ENCODE peak calls at places on chromosomes 16 and 17, in eight cellular contexts. H is stomach, E is fibroblast of lung, T is IMR-90, R is psoas muscle, U is neuronal stem cell, O is A549, C is right lobe of liver. K is an unnamed sample.

GRCh38 chr17:64940055-64940454 is 20.8 kb upstream of the LRRC37A3 start:
- DNase-seq in H (no peak), E (no peak), T (no peak), R (no peak), U (no peak), O (no peak), C (no peak), K (no peak)

GRCh38 chr16:84881702-84882521 is 62.1 kb downstream of the CRISPLD2 start:
- DNase-seq in H (no peak), E (peak; percentile 94), T (peak; percentile 97), R (peak; percentile 42), U (no peak), O (peak; percentile 61), C (no peak), K (no peak)

GRCh38 chr16:1613240-1613639 is 1.1 kb downstream of the CRAMP1 start:
- DNase-seq in H (no peak), E (no peak), T (no peak), R (no peak), U (no peak), O (no peak), C (no peak), K (no peak)

GRCh38 chr16:68084504-68085258 is 489 bp upstream of the NFATC3 start:
- DNase-seq in H (peak; percentile 82), E (peak; percentile 72), T (peak; percentile 61), R (peak; percentile 91), U (peak; percentile 96), O (peak; percentile 92), C (peak; percentile 95), K (peak; percentile 77)

GRCh38 chr16:1256874-1257322 is 1.0 kb downstream of the TPSD1 start:
- DNase-seq in H (no peak), E (no peak), T (no peak), R (no peak), U (no peak), O (no peak), C (no peak), K (no peak)

GRCh38 chr17:31678431-31678830 is 180.6 kb downstream of the COPRS start:
- DNase-seq in H (no peak), E (peak; percentile 28), T (peak; percentile 41), R (peak; percentile 59), U (no peak), O (no peak), C (no peak), K (no peak)

GRCh38 chr16:88731699-88732098 is 25.4 kb downstream of the CTU2 start:
- DNase-seq in H (no peak), E (no peak), T (no peak), R (no peak), U (no peak), O (peak; percentile 83), C (peak; percentile 77), K (no peak)

GRCh38 chr17:13484020-13484419 is 117.7 kb downstream of the HS3ST3A1 start:
- DNase-seq in H (no peak), E (peak; percentile 74), T (peak; percentile 78), R (no peak), U (no peak), O (no peak), C (no peak), K (no peak)

GRCh38 chr17:35748323-35748960 is 4.6 kb downstream of the GAS2L2 start:
- DNase-seq in H (peak; percentile 88), E (no peak), T (no peak), R (no peak), U (no peak), O (no peak), C (peak; percentile 89), K (no peak)

GRCh38 chr16:30660424-30661251 is 2.4 kb downstream of the FBRS start:
- DNase-seq in H (no peak), E (peak; percentile 41), T (peak; percentile 58), R (no peak), U (no peak), O (no peak), C (no peak), K (no peak)

GRCh38 chr17:40563371-40564052 is 1.8 kb downstream of the CCR7 start:
- DNase-seq in H (peak; percentile 20), E (no peak), T (no peak), R (no peak), U (no peak), O (no peak), C (peak; percentile 23), K (no peak)

GRCh38 chr17:81385320-81386111 is 9.7 kb upstream of the BAHCC1 start:
- DNase-seq in H (no peak), E (peak; percentile 5), T (no peak), R (no peak), U (no peak), O (no peak), C (no peak), K (no peak)

GRCh38 chr17:75105269-75106080 is 4.3 kb upstream of the ARMC7 start:
- DNase-seq in H (peak; percentile 85), E (peak; percentile 31), T (peak; percentile 40), R (peak; percentile 46), U (no peak), O (peak; percentile 90), C (no peak), K (no peak)

GRCh38 chr17:34090593-34090992 is 164.5 kb upstream of the CCL2 start:
- DNase-seq in H (no peak), E (no peak), T (no peak), R (no peak), U (no peak), O (no peak), C (no peak), K (no peak)

GRCh38 chr17:82985973-82986372 is 93.4 kb upstream of the METRNL start:
- DNase-seq in H (peak; percentile 38), E (peak; percentile 64), T (peak; percentile 46), R (no peak), U (no peak), O (no peak), C (no peak), K (no peak)

DNA sequence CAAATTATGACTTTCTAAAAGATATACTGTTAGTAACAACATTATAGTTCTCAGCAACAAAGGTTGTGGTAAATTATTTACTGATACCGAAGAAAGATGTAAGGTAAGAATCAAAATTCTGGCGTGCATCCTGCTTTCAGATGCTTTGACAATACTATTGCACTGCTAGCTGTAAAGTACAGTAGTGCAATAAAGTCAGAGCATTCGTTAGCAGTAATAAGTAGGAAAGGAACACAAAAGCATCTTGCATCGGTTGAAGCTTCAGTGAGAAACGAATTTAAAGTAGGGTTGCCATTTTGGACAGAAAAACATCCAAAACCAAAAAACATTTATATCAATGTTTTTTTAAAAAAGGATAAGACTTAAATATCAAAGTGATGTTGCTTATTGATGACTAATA is 4.0 kb downstream of the SKA2 start:
- DNase-seq in H (no peak), E (peak; percentile 17), T (peak; percentile 6), R (no peak), U (no peak), O (no peak), C (no peak), K (no peak)
- H3K4me1 ChIP-seq in H (no peaks in the 10 kb centered on the region), E (peaks cover 10% of the 10 kb centered on the region), T (peaks cover 3% of the 10 kb centered on the region), R (peaks cover 15% of the 10 kb centered on the region), U (no peaks in the 10 kb centered on the region), O (peaks cover 51% of the 10 kb centered on the region), C (peaks cover 5% of the 10 kb centered on the region), K (no peaks in the 10 kb centered on the region)

GRCh38 chr17:68379150-68379510 is 78.2 kb downstream of the WIPI1 start:
- DNase-seq in H (no peak), E (no peak), T (no peak), R (no peak), U (no peak), O (no peak), C (no peak), K (no peak)

GRCh38 chr17:68382582-68383085 is 74.7 kb downstream of the WIPI1 start:
- DNase-seq in H (no peak), E (no peak), T (no peak), R (no peak), U (no peak), O (no peak), C (no peak), K (no peak)

GRCh38 chr17:68383120-68383442 is 74.2 kb downstream of the WIPI1 start:
- DNase-seq in H (no peak), E (no peak), T (no peak), R (no peak), U (no peak), O (no peak), C (no peak), K (no peak)

GRCh38 chr17:68379692-68380677 is 77.3 kb downstream of the WIPI1 start:
- DNase-seq in H (no peak), E (no peak), T (no peak), R (no peak), U (no peak), O (no peak), C (no peak), K (no peak)

GRCh38 chr17:68381076-68381900 is 76.0 kb downstream of the WIPI1 start:
- DNase-seq in H (peak; percentile 41), E (peak; percentile 94), T (peak; percentile 97), R (peak; percentile 36), U (no peak), O (no peak), C (no peak), K (no peak)
- H3K4me1 ChIP-seq in H (peaks cover 16% of the 10 kb centered on the region), E (peaks cover 47% of the 10 kb centered on the region), T (peaks cover 34% of the 10 kb centered on the region), R (peaks cover 48% of the 10 kb centered on the region), U (peaks cover 17% of the 10 kb centered on the region), O (peaks cover 65% of the 10 kb centered on the region), C (peaks cover 61% of the 10 kb centered on the region), K (peaks cover 30% of the 10 kb centered on the region)

DNA sequence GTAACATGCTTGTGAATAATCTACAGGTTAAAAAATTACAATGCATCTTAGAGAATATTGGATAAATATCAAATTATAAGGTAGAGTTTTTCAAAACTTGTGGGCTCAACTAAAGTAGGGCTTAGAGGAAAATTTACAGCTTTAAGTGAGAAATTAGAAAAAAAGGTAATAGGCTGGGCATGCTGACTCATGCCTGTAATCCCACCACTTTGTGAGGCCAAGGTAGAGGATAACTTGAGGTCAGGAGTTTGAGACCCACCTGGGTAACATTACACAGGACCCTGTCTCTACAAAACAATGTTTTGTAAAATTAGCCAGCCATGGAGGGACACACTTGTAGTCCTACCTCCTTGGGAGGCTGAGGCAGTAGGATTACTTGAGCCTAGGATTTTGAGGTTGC is 4.5 kb downstream of the ATF7IP2 start:
- DNase-seq in H (no peak), E (no peak), T (no peak), R (no peak), U (no peak), O (no peak), C (no peak), K (no peak)
- H3K4me1 ChIP-seq in H (no peaks in the 10 kb centered on the region), E (no peaks in the 10 kb centered on the region), T (no peaks in the 10 kb centered on the region), R (no peaks in the 10 kb centered on the region), U (peaks cover 3% of the 10 kb centered on the region), O (peaks cover 7% of the 10 kb centered on the region), C (peaks cover 12% of the 10 kb centered on the region), K (no peaks in the 10 kb centered on the region)

GRCh38 chr16:53773150-53773846 is 69.3 kb downstream of the FTO start:
- DNase-seq in H (peak; percentile 29), E (peak; percentile 81), T (peak; percentile 79), R (no peak), U (peak; percentile 55), O (peak; percentile 51), C (no peak), K (peak; percentile 28)
- H3K4me1 ChIP-seq in H (peaks cover 32% of the 10 kb centered on the region), E (peaks cover 18% of the 10 kb centered on the region), T (peaks cover 22% of the 10 kb centered on the region), R (peaks cover 39% of the 10 kb centered on the region), U (peaks cover 1% of the 10 kb centered on the region), O (peaks cover 79% of the 10 kb centered on the region), C (peaks cover 30% of the 10 kb centered on the region), K (peaks cover 21% of the 10 kb centered on the region)